ENCODE peak calls at places on chromosomes 11 and 22, in ten cellular contexts. D is AG10803, V is HFFc6, N is AG04449, I is ovary, S is cardiac fibroblast, P is GM10248, C is cardiac muscle cell, K is WTC11, B is endothelial cell. O is an unnamed sample.

GRCh38 chr11:32893091-32893946 is 708 bp downstream of the QSER1 start:
- DNase-seq in S (peak; percentile 32), N (no peak), P (peak; percentile 68), K (peak; percentile 76), I (peak; percentile 79), D (peak; percentile 29), V (no peak), C (peak; percentile 82), B (peak; percentile 82), O (peak; percentile 51)

GRCh38 chr11:30478923-30479322 is 107.2 kb downstream of the MPPED2 start:
- DNase-seq in K (no peak), P (no peak), V (no peak), S (no peak), I (no peak), N (no peak), B (no peak), C (peak; percentile 49), D (no peak), O (no peak)

GRCh38 chr11:119319136-119319701 is 2.3 kb upstream of the MCAM start:
- DNase-seq in V (no peak), S (no peak), C (no peak), N (no peak), B (no peak), D (no peak), P (no peak), K (no peak), I (peak; percentile 21), O (no peak)

GRCh38 chr11:8759634-8760033 is 77.0 kb downstream of the RPL27A start:
- DNase-seq in P (no peak), V (no peak), N (no peak), D (peak; percentile 13), K (no peak), I (peak; percentile 60), S (no peak), C (no peak), B (no peak), O (no peak)

GRCh38 chr11:16047073-16047472 is 309.3 kb downstream of the SOX6 start:
- DNase-seq in I (no peak), N (no peak), S (no peak), P (no peak), V (no peak), C (no peak), K (peak; percentile 23), B (no peak), D (no peak), O (no peak)

GRCh38 chr11:48134221-48134922 is 82.2 kb upstream of the OR4B1 start:
- DNase-seq in I (no peak), N (no peak), P (no peak), D (no peak), V (no peak), B (no peak), K (no peak), S (no peak), C (no peak), O (no peak)

GRCh38 chr11:126496576-126497403 is 141.3 kb downstream of the ST3GAL4 start:
- DNase-seq in C (no peak), S (no peak), I (no peak), K (no peak), P (no peak), D (no peak), V (no peak), B (no peak), N (no peak), O (no peak)

GRCh38 chr22:37559901-37560681 is at the start of gene CDC42EP1:
- DNase-seq in P (no peak), V (peak; percentile 35), D (peak; percentile 64), N (no peak), K (peak; percentile 55), C (peak; percentile 59), S (peak; percentile 57), I (peak; percentile 80), B (peak; percentile 51), O (peak; percentile 59)

GRCh38 chr22:31328545-31328960 is 17.6 kb downstream of the PATZ1 start:
- DNase-seq in V (no peak), I (no peak), C (no peak), D (no peak), N (no peak), K (no peak), B (no peak), S (no peak), P (no peak), O (no peak)

GRCh38 chr11:91946397-91947090 is 278.1 kb upstream of the FAT3 start:
- DNase-seq in P (no peak), S (peak; percentile 3), D (peak; percentile 40), I (no peak), V (no peak), K (no peak), N (no peak), C (no peak), B (no peak), O (peak; percentile 4)

GRCh38 chr22:21038405-21038804 is 6.0 kb upstream of the SLC7A4 start:
- DNase-seq in D (peak; percentile 62), V (peak; percentile 11), C (peak; percentile 58), I (no peak), B (no peak), P (no peak), K (no peak), N (no peak), S (peak; percentile 13), O (peak; percentile 56)

DNA sequence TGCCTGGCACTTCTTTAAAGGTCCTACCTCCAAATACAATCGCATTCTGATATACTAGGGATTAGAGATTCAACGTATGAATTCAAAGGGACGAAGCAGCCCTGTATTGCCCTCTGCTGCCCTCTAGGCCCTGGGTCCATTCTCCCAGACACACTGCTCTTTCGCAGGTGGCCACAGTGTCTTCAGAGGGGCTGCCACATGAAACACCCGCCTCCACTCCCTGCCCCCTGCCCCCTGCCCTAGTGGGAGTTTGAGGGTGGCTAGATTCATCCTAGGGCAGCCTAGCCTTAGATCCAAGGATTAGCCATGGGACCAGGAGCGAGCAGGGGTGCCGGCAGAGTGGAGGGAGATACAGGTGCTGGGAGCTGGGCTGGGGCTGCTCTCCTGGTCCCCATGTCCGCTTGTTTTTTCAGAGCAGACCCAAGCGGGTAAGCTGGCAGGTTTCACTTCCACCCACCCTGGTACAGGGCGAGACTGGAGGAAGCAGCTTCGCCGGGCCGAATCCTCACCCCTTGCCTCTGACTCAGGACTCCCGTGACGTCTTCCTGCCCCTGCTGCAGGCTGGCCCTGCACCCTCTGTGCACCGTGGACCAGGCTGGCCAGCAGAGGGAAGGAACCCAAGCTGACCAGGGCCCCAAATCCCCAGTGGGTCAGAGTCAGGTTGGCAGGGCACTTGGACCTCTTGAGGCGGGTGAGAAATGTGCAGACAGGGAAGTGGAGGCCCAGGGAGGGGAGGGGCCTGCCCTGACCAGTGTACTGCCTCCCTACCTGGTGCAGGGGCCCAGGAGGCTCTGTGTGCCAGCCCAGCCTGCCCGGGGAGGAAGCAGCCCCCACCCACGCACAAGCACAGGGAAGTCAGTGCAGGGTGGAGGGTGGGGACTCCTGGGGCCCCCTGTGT is 28.4 kb upstream of the HMOX1 start:
- DNase-seq in D (peak; percentile 52), K (peak; percentile 67), P (peak; percentile 59), N (no peak), V (no peak), B (peak; percentile 49), C (peak; percentile 57), I (no peak), S (peak; percentile 35), O (no peak)
- TF ChIP-seq CTCF in D (peak; percentile 46), K (peak; percentile 19), P (peak; percentile 44), N (peak; percentile 6), V (peak; percentile 36), B (no peak), C (peak; percentile 19), I (no peak), S (peak; percentile 16), O (no peak)

GRCh38 chr11:70225629-70226582 is 22.8 kb downstream of the FADD start:
- DNase-seq in B (no peak), S (no peak), N (no peak), P (no peak), C (no peak), K (no peak), V (no peak), D (no peak), I (no peak), O (no peak)

GRCh38 chr11:70230151-70230839 is 27.2 kb downstream of the FADD start:
- DNase-seq in D (peak; percentile 21), N (no peak), K (no peak), B (no peak), P (no peak), C (no peak), S (peak; percentile 38), V (peak; percentile 8), I (no peak), O (no peak)

GRCh38 chr11:70229737-70230136 is 26.6 kb downstream of the FADD start:
- DNase-seq in N (no peak), I (no peak), C (no peak), V (no peak), P (no peak), S (no peak), D (no peak), B (no peak), K (no peak), O (no peak)

GRCh38 chr11:70230840-70231710 is 28.0 kb downstream of the FADD start:
- DNase-seq in V (no peak), K (no peak), N (no peak), C (no peak), B (no peak), D (no peak), S (no peak), I (no peak), P (no peak), O (no peak)

GRCh38 chr11:70226967-70227366 is 23.9 kb downstream of the FADD start:
- DNase-seq in S (peak; percentile 43), C (peak; percentile 38), D (no peak), K (peak; percentile 64), V (no peak), B (peak; percentile 47), I (no peak), P (no peak), N (no peak), O (peak; percentile 42)
- TF ChIP-seq CTCF in S (peak; percentile 38), C (no peak), D (no peak), K (peak; percentile 18), V (peak; percentile 57), B (peak; percentile 43), I (no peak), P (no peak), N (peak; percentile 14), O (peak; percentile 58)

GRCh38 chr11:128905345-128906184 is 14.4 kb downstream of the KCNJ5 start:
- DNase-seq in I (peak; percentile 55), C (peak; percentile 70), D (no peak), V (peak; percentile 4), K (peak; percentile 69), S (peak; percentile 37), P (peak; percentile 61), N (no peak), B (peak; percentile 47), O (peak; percentile 28)
- TF ChIP-seq CTCF in I (no peak), C (peak; percentile 45), D (peak; percentile 52), V (peak; percentile 78), K (peak; percentile 37), S (peak; percentile 48), P (peak; percentile 24), N (peak; percentile 29), B (peak; percentile 58), O (peak; percentile 54)

DNA sequence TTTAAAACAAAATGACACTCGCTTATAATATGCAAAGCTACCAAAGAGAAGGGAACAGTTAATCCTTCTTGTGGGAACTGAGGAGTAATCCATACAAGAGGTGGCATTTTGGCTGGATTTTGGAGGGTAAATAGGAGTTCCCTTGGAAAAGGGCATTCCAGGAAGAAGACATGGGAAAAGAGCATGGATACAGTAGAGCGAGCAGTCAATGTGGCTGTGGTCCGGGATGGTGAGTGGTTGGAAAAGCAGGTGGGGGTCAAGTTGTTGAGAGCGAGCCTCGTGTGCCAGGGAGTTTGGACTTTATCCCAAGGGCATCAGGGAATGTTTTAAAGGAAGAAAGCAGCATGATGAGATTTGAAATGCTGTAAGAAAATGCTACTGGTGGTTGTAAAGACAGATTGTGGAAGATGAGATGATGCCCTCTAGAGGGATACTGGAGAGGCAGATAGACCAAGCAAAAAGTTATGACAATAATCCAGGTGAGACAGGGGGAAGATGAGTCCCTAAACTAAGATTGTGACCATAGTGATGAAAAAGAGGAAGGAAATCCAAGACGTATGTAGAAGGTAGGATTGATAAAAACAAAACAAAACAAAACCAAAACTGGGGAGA is 3.8 kb upstream of the MMP7 start:
- DNase-seq in D (no peak), I (no peak), C (no peak), K (no peak), S (no peak), B (no peak), P (peak; percentile 29), V (no peak), N (no peak), O (peak; percentile 15)
- TF ChIP-seq CTCF in D (peak; percentile 35), I (no peak), C (peak; percentile 15), K (no peak), S (peak; percentile 20), B (no peak), P (peak; percentile 16), V (peak; percentile 46), N (no peak), O (peak; percentile 47)

O was measured in choroid plexus epithelial cell.